ENCODE peak calls at places on chromosomes 12 and 14, in four cellular contexts. One of them, this sample, is unnamed.

GRCh38 chr14:72060460-72060859 is 128.2 kb downstream of the RGS6 start:
- DNase-seq in bronchial epithelial cell: no peak
- DNase-seq in astrocyte: no peak
- DNase-seq in tibial artery: no peak
- DNase-seq in this sample: no peak

GRCh38 chr12:88782357-88782756 is 202.1 kb upstream of the KITLG start:
- DNase-seq in tibial artery: no peak
- DNase-seq in astrocyte: no peak
- DNase-seq in bronchial epithelial cell: no peak
- DNase-seq in this sample: no peak

GRCh38 chr14:79629891-79630560 is 581.3 kb downstream of the DIO2 start:
- DNase-seq in tibial artery: no peak
- DNase-seq in astrocyte: no peak
- DNase-seq in bronchial epithelial cell: peak
- DNase-seq in this sample: no peak

GRCh38 chr14:52781629-52782028 is 9.8 kb downstream of the GNPNAT1 start:
- DNase-seq in bronchial epithelial cell: no peak
- DNase-seq in tibial artery: no peak
- DNase-seq in astrocyte: no peak
- DNase-seq in this sample: no peak

GRCh38 chr12:104852102-104852501 is 106.0 kb downstream of the SLC41A2 start:
- DNase-seq in bronchial epithelial cell: no peak
- DNase-seq in astrocyte: no peak
- DNase-seq in tibial artery: no peak
- DNase-seq in this sample: no peak

GRCh38 chr12:65892905-65893304 is 68.6 kb downstream of the HMGA2 start:
- DNase-seq in bronchial epithelial cell: peak
- DNase-seq in astrocyte: peak
- DNase-seq in tibial artery: no peak
- DNase-seq in this sample: no peak

GRCh38 chr14:69625299-69626131 is 14.1 kb downstream of the SUSD6 start:
- DNase-seq in tibial artery: peak
- DNase-seq in bronchial epithelial cell: no peak
- DNase-seq in astrocyte: peak
- DNase-seq in this sample: no peak

GRCh38 chr12:124466200-124467128 is 100.9 kb downstream of the NCOR2 start:
- DNase-seq in bronchial epithelial cell: no peak
- DNase-seq in astrocyte: peak
- DNase-seq in tibial artery: no peak
- DNase-seq in this sample: no peak

GRCh38 chr14:95478818-95479217 is 37.6 kb downstream of the SYNE3 start:
- DNase-seq in astrocyte: no peak
- DNase-seq in bronchial epithelial cell: no peak
- DNase-seq in tibial artery: no peak
- DNase-seq in this sample: no peak

GRCh38 chr14:105192866-105193731 is 12.0 kb upstream of the NUDT14 start:
- DNase-seq in bronchial epithelial cell: no peak
- DNase-seq in astrocyte: peak
- DNase-seq in tibial artery: no peak
- DNase-seq in this sample: no peak

GRCh38 chr12:104475269-104475668 is 18.5 kb downstream of the CHST11 start:
- DNase-seq in tibial artery: no peak
- DNase-seq in bronchial epithelial cell: no peak
- DNase-seq in astrocyte: no peak
- DNase-seq in this sample: no peak

GRCh38 chr12:49288922-49289555 is 5.9 kb upstream of the PRPH start:
- DNase-seq in tibial artery: no peak
- DNase-seq in bronchial epithelial cell: peak
- DNase-seq in astrocyte: no peak
- DNase-seq in this sample: no peak

GRCh38 chr12:17108877-17109520 is 503.0 kb upstream of the LMO3 start:
- DNase-seq in bronchial epithelial cell: peak
- DNase-seq in tibial artery: no peak
- DNase-seq in astrocyte: peak
- DNase-seq in this sample: no peak

GRCh38 chr12:664075-664778 is 982 bp upstream of the NINJ2 start:
- DNase-seq in tibial artery: no peak
- DNase-seq in bronchial epithelial cell: no peak
- DNase-seq in astrocyte: no peak
- DNase-seq in this sample: no peak

GRCh38 chr12:94263011-94263786 is 114.8 kb downstream of the PLXNC1 start:
- DNase-seq in tibial artery: no peak
- DNase-seq in bronchial epithelial cell: no peak
- DNase-seq in astrocyte: no peak
- DNase-seq in this sample: no peak

GRCh38 chr14:99166506-99166905 is 105.5 kb downstream of the BCL11B start:
- DNase-seq in bronchial epithelial cell: no peak
- DNase-seq in tibial artery: no peak
- DNase-seq in astrocyte: no peak
- DNase-seq in this sample: no peak

GRCh38 chr12:115630133-115630532 is 647.4 kb downstream of the MED13L start:
- DNase-seq in tibial artery: no peak
- DNase-seq in bronchial epithelial cell: no peak
- DNase-seq in astrocyte: no peak
- DNase-seq in this sample: no peak

GRCh38 chr12:12181516-12181915 is 85.3 kb downstream of the LRP6 start:
- DNase-seq in astrocyte: peak
- DNase-seq in bronchial epithelial cell: peak
- DNase-seq in tibial artery: no peak
- DNase-seq in this sample: no peak

GRCh38 chr12:64609543-64610091 is 678 bp upstream of the RASSF3 start:
- DNase-seq in bronchial epithelial cell: no peak
- DNase-seq in astrocyte: peak
- DNase-seq in tibial artery: no peak
- DNase-seq in this sample: no peak

GRCh38 chr12:62934799-62935674 is at the start of gene PPM1H:
- DNase-seq in tibial artery: peak
- DNase-seq in bronchial epithelial cell: no peak
- DNase-seq in astrocyte: peak
- DNase-seq in this sample: peak

GRCh38 chr12:51900323-51900889 is 6.9 kb upstream of the ACVRL1 start:
- DNase-seq in tibial artery: peak
- DNase-seq in bronchial epithelial cell: no peak
- DNase-seq in astrocyte: no peak
- DNase-seq in this sample: peak

GRCh38 chr12:65761301-65761700 is 63.0 kb upstream of the HMGA2 start:
- DNase-seq in tibial artery: no peak
- DNase-seq in astrocyte: no peak
- DNase-seq in bronchial epithelial cell: no peak
- DNase-seq in this sample: no peak

GRCh38 chr12:69331846-69332684 is 16.1 kb upstream of the LYZ start:
- DNase-seq in bronchial epithelial cell: no peak
- DNase-seq in tibial artery: no peak
- DNase-seq in astrocyte: no peak
- DNase-seq in this sample: no peak

GRCh38 chr12:114481200-114481535 is 75.2 kb upstream of the TBX5 start:
- DNase-seq in bronchial epithelial cell: no peak
- DNase-seq in tibial artery: no peak
- DNase-seq in astrocyte: no peak
- DNase-seq in this sample: no peak

GRCh38 chr12:99822273-99822672 is 162.5 kb downstream of the ANKS1B start:
- DNase-seq in astrocyte: no peak
- DNase-seq in bronchial epithelial cell: no peak
- DNase-seq in tibial artery: no peak
- DNase-seq in this sample: no peak
- TF ChIP-seq CTCF in astrocyte: no peak
- TF ChIP-seq CTCF in bronchial epithelial cell: no peak
- TF ChIP-seq CTCF in tibial artery: no peak
- TF ChIP-seq CTCF in this sample: no peak

GRCh38 chr14:91354979-91355685 is 62.5 kb downstream of the CCDC88C start:
- DNase-seq in bronchial epithelial cell: no peak
- DNase-seq in tibial artery: no peak
- DNase-seq in astrocyte: no peak
- DNase-seq in this sample: no peak
- TF ChIP-seq CTCF in bronchial epithelial cell: peak
- TF ChIP-seq CTCF in tibial artery: no peak
- TF ChIP-seq CTCF in astrocyte: no peak
- TF ChIP-seq CTCF in this sample: no peak

GRCh38 chr12:80946591-80946990 is 8.9 kb upstream of the LIN7A start:
- DNase-seq in astrocyte: peak
- DNase-seq in bronchial epithelial cell: peak
- DNase-seq in tibial artery: no peak
- DNase-seq in this sample: no peak
- TF ChIP-seq CTCF in astrocyte: peak
- TF ChIP-seq CTCF in bronchial epithelial cell: no peak
- TF ChIP-seq CTCF in tibial artery: no peak
- TF ChIP-seq CTCF in this sample: no peak

DNA sequence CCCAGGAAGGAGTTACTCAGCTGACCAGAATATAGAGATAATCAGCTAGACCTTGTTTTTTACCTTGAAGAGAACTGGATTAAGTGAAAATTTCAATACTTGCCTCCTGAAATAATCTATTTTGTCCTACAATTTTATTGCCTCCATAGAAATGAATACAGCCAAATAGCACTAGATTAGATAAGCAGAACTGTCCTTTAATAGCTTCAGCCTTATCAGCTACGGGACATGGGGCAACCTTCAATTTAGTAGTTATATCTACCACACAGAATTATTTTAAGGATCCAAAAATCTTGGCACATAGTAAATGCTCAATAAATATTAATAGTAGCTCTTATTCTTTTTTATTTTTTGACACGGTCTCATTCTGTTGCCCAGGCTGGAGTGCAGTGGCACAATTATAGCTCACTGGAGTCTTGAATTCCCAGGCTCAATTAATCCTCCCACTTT is 67.2 kb upstream of the PLEKHG3 start:
- DNase-seq in tibial artery: no peak
- DNase-seq in bronchial epithelial cell: no peak
- DNase-seq in astrocyte: no peak
- DNase-seq in this sample: no peak
- TF ChIP-seq CTCF in tibial artery: no peak
- TF ChIP-seq CTCF in bronchial epithelial cell: no peak
- TF ChIP-seq CTCF in astrocyte: no peak
- TF ChIP-seq CTCF in this sample: no peak

GRCh38 chr12:131850856-131851559 is 22.8 kb downstream of the MMP17 start:
- DNase-seq in tibial artery: no peak
- DNase-seq in astrocyte: no peak
- DNase-seq in bronchial epithelial cell: no peak
- DNase-seq in this sample: no peak
- TF ChIP-seq CTCF in tibial artery: peak
- TF ChIP-seq CTCF in astrocyte: peak
- TF ChIP-seq CTCF in bronchial epithelial cell: no peak
- TF ChIP-seq CTCF in this sample: no peak

GRCh38 chr12:45547822-45548221 is 181.7 kb upstream of the ARID2 start:
- DNase-seq in bronchial epithelial cell: no peak
- DNase-seq in tibial artery: no peak
- DNase-seq in astrocyte: peak
- DNase-seq in this sample: no peak
- TF ChIP-seq CTCF in bronchial epithelial cell: no peak
- TF ChIP-seq CTCF in tibial artery: no peak
- TF ChIP-seq CTCF in astrocyte: no peak
- TF ChIP-seq CTCF in this sample: no peak

DNA sequence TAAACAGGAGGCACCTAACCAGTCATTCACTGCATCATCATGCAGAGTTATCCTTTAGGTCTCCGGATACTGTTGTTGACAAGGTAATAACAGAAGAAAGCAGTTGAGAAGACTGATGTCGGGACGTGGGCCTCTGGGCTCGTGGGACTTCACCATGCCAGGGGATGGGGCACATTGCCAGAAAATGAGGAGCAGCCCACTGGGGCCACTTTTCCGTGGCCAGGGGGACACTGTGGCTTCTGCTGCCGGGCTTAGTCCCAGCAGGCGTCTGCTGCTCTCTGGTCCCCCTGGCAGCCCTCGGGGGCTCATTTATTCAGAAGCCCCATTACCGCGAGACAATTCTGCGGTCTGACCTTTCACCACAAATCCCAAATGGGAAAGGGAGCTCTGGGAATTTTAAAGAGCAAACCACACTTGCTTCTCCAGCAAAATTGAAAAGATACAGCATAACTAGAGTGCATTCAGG is 201.2 kb downstream of the DAD1 start:
- DNase-seq in bronchial epithelial cell: no peak
- DNase-seq in astrocyte: peak
- DNase-seq in tibial artery: no peak
- DNase-seq in this sample: no peak
- TF ChIP-seq CTCF in bronchial epithelial cell: no peak
- TF ChIP-seq CTCF in astrocyte: no peak
- TF ChIP-seq CTCF in tibial artery: no peak
- TF ChIP-seq CTCF in this sample: no peak

DNA sequence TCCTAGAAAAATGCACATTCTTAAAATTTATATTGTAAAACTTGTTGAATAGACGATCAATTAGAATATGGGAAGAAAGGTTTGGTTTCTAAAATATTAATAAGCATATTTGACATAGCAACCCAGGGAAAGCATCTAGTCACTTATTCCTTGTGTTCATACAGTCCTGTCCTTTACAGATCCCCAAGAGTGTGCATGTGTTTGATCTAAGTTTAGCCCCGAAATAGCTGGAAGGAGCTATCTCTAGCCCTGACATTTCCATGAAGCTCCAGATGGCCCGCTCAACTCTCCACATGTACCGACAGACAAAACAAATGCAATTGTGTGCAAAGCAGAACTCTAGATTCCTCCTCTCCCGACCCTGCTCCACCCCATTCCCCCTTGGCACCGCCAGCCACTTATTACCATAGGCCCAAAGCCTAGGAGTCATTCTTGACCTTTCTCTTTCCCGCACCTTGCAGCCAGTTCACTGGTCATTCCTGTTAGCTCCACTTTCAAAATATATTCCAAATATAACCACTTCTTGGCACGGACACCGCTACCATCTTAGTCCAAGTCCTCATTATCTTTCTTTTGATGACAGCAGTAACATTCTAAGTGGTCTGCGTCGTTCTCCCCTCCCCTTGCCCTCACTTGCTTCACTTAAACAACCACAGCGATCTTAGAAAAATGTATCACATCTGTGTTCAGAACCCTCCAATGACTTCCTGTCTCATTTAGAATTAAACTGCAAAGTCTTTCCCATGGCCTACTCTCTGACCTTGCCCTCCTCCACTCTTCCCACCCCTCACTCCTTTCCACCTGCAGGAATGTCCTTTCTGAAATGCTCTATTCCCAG is 45.5 kb upstream of the GZMB start:
- DNase-seq in tibial artery: no peak
- DNase-seq in bronchial epithelial cell: no peak
- DNase-seq in astrocyte: no peak
- DNase-seq in this sample: no peak
- TF ChIP-seq CTCF in tibial artery: no peak
- TF ChIP-seq CTCF in bronchial epithelial cell: no peak
- TF ChIP-seq CTCF in astrocyte: no peak
- TF ChIP-seq CTCF in this sample: no peak

GRCh38 chr12:57433370-57433769 is 1.2 kb upstream of the INHBC start:
- DNase-seq in astrocyte: no peak
- DNase-seq in bronchial epithelial cell: no peak
- DNase-seq in tibial artery: no peak
- DNase-seq in this sample: no peak
- TF ChIP-seq CTCF in astrocyte: no peak
- TF ChIP-seq CTCF in bronchial epithelial cell: no peak
- TF ChIP-seq CTCF in tibial artery: no peak
- TF ChIP-seq CTCF in this sample: no peak

GRCh38 chr12:119326341-119326740 is 8.2 kb upstream of the CCDC60 start:
- DNase-seq in astrocyte: no peak
- DNase-seq in bronchial epithelial cell: peak
- DNase-seq in tibial artery: no peak
- DNase-seq in this sample: no peak

GRCh38 chr12:119322324-119322723 is 12.2 kb upstream of the CCDC60 start:
- DNase-seq in astrocyte: no peak
- DNase-seq in bronchial epithelial cell: no peak
- DNase-seq in tibial artery: no peak
- DNase-seq in this sample: no peak

GRCh38 chr12:119328111-119328510 is 6.4 kb upstream of the CCDC60 start:
- DNase-seq in bronchial epithelial cell: peak
- DNase-seq in astrocyte: no peak
- DNase-seq in tibial artery: no peak
- DNase-seq in this sample: no peak
- TF ChIP-seq CTCF in bronchial epithelial cell: peak
- TF ChIP-seq CTCF in astrocyte: no peak
- TF ChIP-seq CTCF in tibial artery: peak
- TF ChIP-seq CTCF in this sample: no peak

This sample was measured in omental fat pad.